ENCODE peak calls at places on chromosomes 2 and 18, in four cellular contexts. C is DND-41, D is NCI-H1436 treated with DMSO at 0.1 percent for 48 hours, H is neural crest cell. T is an unnamed sample.

GRCh38 chr18:62420513-62421209 is 95.6 kb downstream of the TNFRSF11A start:
- DNase-seq in D (no peak), C (peak; percentile 7), H (no peak), T (peak; percentile 66)

GRCh38 chr2:124333789-124334188 is 308.7 kb downstream of the CNTNAP5 start:
- DNase-seq in C (no peak), H (no peak), D (no peak), T (no peak)

GRCh38 chr18:56389190-56389589 is 249.2 kb downstream of the TXNL1 start:
- DNase-seq in D (no peak), H (no peak), C (no peak), T (no peak)

GRCh38 chr18:43312891-43313290 is 35.6 kb upstream of the SYT4 start:
- DNase-seq in C (no peak), H (no peak), D (no peak), T (no peak)

GRCh38 chr2:2560374-2561015 is 229.4 kb upstream of the MYT1L start:
- DNase-seq in D (no peak), H (no peak), C (no peak), T (no peak)

GRCh38 chr2:98897746-98898145 is 38.3 kb downstream of the CRACDL start:
- DNase-seq in H (no peak), D (no peak), C (no peak), T (no peak)

GRCh38 chr2:120205901-120206581 is 17.2 kb downstream of the TMEM185B start:
- DNase-seq in H (peak; percentile 55), D (no peak), C (peak; percentile 52), T (no peak)

GRCh38 chr2:39736593-39736992 is 42.5 kb downstream of the THUMPD2 start:
- DNase-seq in D (no peak), H (no peak), C (no peak), T (no peak)

T was measured in DMS153.